ENCODE peak calls at places on chromosomes 2 and 18, in five cellular contexts. One of them, this sample, is unnamed.
A peak's percentile ranks its signal among the peaks of the same experiment; 100 is the strongest.

GRCh38 chr2:15170068-15170775 is 390.9 kb downstream of the NBAS start:
- DNase-seq in fibroblast of lung: peak; percentile 49
- DNase-seq in GM12865: no peak
- DNase-seq in AG09309: no peak
- DNase-seq in neural progenitor cell: no peak
- DNase-seq in this sample: peak; percentile 30

GRCh38 chr2:230410861-230411464 is 5.0 kb upstream of the SP100 start:
- DNase-seq in fibroblast of lung: no peak
- DNase-seq in GM12865: peak; percentile 21
- DNase-seq in AG09309: no peak
- DNase-seq in neural progenitor cell: no peak
- DNase-seq in this sample: no peak

GRCh38 chr2:149741646-149742045 is 154.1 kb upstream of the MMADHC start:
- DNase-seq in fibroblast of lung: peak; percentile 79
- DNase-seq in GM12865: no peak
- DNase-seq in AG09309: peak; percentile 88
- DNase-seq in neural progenitor cell: no peak
- DNase-seq in this sample: no peak

GRCh38 chr2:46381871-46382270 is 84.7 kb downstream of the EPAS1 start:
- DNase-seq in fibroblast of lung: no peak
- DNase-seq in GM12865: no peak
- DNase-seq in AG09309: no peak
- DNase-seq in neural progenitor cell: no peak
- DNase-seq in this sample: no peak

GRCh38 chr2:11833601-11834000 is 87.2 kb downstream of the LPIN1 start:
- DNase-seq in fibroblast of lung: no peak
- DNase-seq in GM12865: no peak
- DNase-seq in AG09309: peak; percentile 69
- DNase-seq in neural progenitor cell: no peak
- DNase-seq in this sample: peak; percentile 4

GRCh38 chr18:47801817-47802216 is 128.6 kb downstream of the SMAD2 start:
- DNase-seq in fibroblast of lung: no peak
- DNase-seq in GM12865: no peak
- DNase-seq in AG09309: no peak
- DNase-seq in neural progenitor cell: no peak
- DNase-seq in this sample: no peak

GRCh38 chr2:154794328-154794870 is 95.9 kb downstream of the KCNJ3 start:
- DNase-seq in fibroblast of lung: no peak
- DNase-seq in GM12865: no peak
- DNase-seq in AG09309: no peak
- DNase-seq in neural progenitor cell: no peak
- DNase-seq in this sample: no peak

GRCh38 chr2:98664323-98664722 is 55.9 kb downstream of the UNC50 start:
- DNase-seq in fibroblast of lung: peak; percentile 3
- DNase-seq in GM12865: no peak
- DNase-seq in AG09309: peak; percentile 11
- DNase-seq in neural progenitor cell: no peak
- DNase-seq in this sample: no peak

GRCh38 chr18:58768293-58768974 is 96.2 kb upstream of the ZNF532 start:
- DNase-seq in fibroblast of lung: peak; percentile 45
- DNase-seq in GM12865: peak; percentile 80
- DNase-seq in AG09309: no peak
- DNase-seq in neural progenitor cell: peak; percentile 87
- DNase-seq in this sample: peak; percentile 89

GRCh38 chr2:40558772-40559171 is 106.9 kb upstream of the SLC8A1 start:
- DNase-seq in fibroblast of lung: no peak
- DNase-seq in GM12865: no peak
- DNase-seq in AG09309: no peak
- DNase-seq in neural progenitor cell: no peak
- DNase-seq in this sample: no peak

GRCh38 chr2:74659462-74659861 is 5.4 kb downstream of the SEMA4F start:
- DNase-seq in fibroblast of lung: no peak
- DNase-seq in GM12865: peak; percentile 29
- DNase-seq in AG09309: no peak
- DNase-seq in neural progenitor cell: no peak
- DNase-seq in this sample: no peak

GRCh38 chr2:151973901-151974199 is 125.0 kb downstream of the CACNB4 start:
- DNase-seq in fibroblast of lung: peak; percentile 28
- DNase-seq in GM12865: peak; percentile 31
- DNase-seq in AG09309: no peak
- DNase-seq in neural progenitor cell: peak; percentile 69
- DNase-seq in this sample: no peak

GRCh38 chr2:198314559-198315153 is 510.3 kb downstream of the PLCL1 start:
- DNase-seq in fibroblast of lung: peak; percentile 81
- DNase-seq in GM12865: peak; percentile 55
- DNase-seq in AG09309: peak; percentile 49
- DNase-seq in neural progenitor cell: peak; percentile 71
- DNase-seq in this sample: no peak

GRCh38 chr2:227473019-227473461 is 1.1 kb downstream of the AGFG1 start:
- DNase-seq in fibroblast of lung: no peak
- DNase-seq in GM12865: no peak
- DNase-seq in AG09309: no peak
- DNase-seq in neural progenitor cell: no peak
- DNase-seq in this sample: no peak

GRCh38 chr2:165371356-165371755 is 98.1 kb upstream of the CSRNP3 start:
- DNase-seq in fibroblast of lung: no peak
- DNase-seq in GM12865: no peak
- DNase-seq in AG09309: no peak
- DNase-seq in neural progenitor cell: peak; percentile 30
- DNase-seq in this sample: no peak

GRCh38 chr2:20618468-20618885 is 32.4 kb downstream of the HS1BP3 start:
- DNase-seq in fibroblast of lung: no peak
- DNase-seq in GM12865: no peak
- DNase-seq in AG09309: no peak
- DNase-seq in neural progenitor cell: no peak
- DNase-seq in this sample: no peak

GRCh38 chr2:127498386-127498785 is 27.9 kb downstream of the IWS1 start:
- DNase-seq in fibroblast of lung: peak; percentile 91
- DNase-seq in GM12865: no peak
- DNase-seq in AG09309: no peak
- DNase-seq in neural progenitor cell: no peak
- DNase-seq in this sample: no peak

GRCh38 chr18:26480897-26481795 is 67.2 kb downstream of the KCTD1 start:
- DNase-seq in fibroblast of lung: peak; percentile 89
- DNase-seq in GM12865: no peak
- DNase-seq in AG09309: peak; percentile 93
- DNase-seq in neural progenitor cell: no peak
- DNase-seq in this sample: no peak

GRCh38 chr2:174780191-174780590 is 15.9 kb upstream of the CHRNA1 start:
- DNase-seq in fibroblast of lung: no peak
- DNase-seq in GM12865: no peak
- DNase-seq in AG09309: no peak
- DNase-seq in neural progenitor cell: no peak
- DNase-seq in this sample: no peak

GRCh38 chr2:19216271-19216670 is 142.2 kb downstream of the OSR1 start:
- DNase-seq in fibroblast of lung: no peak
- DNase-seq in GM12865: no peak
- DNase-seq in AG09309: no peak
- DNase-seq in neural progenitor cell: no peak
- DNase-seq in this sample: no peak

GRCh38 chr2:129797489-129798300 is 181.8 kb upstream of the RAB6C start:
- DNase-seq in fibroblast of lung: no peak
- DNase-seq in GM12865: no peak
- DNase-seq in AG09309: no peak
- DNase-seq in neural progenitor cell: no peak
- DNase-seq in this sample: no peak

GRCh38 chr2:53216805-53217204 is 550.8 kb upstream of the CHAC2 start:
- DNase-seq in fibroblast of lung: no peak
- DNase-seq in GM12865: no peak
- DNase-seq in AG09309: no peak
- DNase-seq in neural progenitor cell: no peak
- DNase-seq in this sample: no peak

GRCh38 chr2:161416633-161417427 is 733 bp downstream of the TBR1 start:
- DNase-seq in fibroblast of lung: no peak
- DNase-seq in GM12865: no peak
- DNase-seq in AG09309: no peak
- DNase-seq in neural progenitor cell: peak; percentile 61
- DNase-seq in this sample: no peak

GRCh38 chr18:35971661-35972196 is 750 bp upstream of the RMP24 start:
- DNase-seq in fibroblast of lung: no peak
- DNase-seq in GM12865: no peak
- DNase-seq in AG09309: no peak
- DNase-seq in neural progenitor cell: no peak
- DNase-seq in this sample: no peak

GRCh38 chr2:165898381-165898780 is 55.2 kb downstream of the TTC21B start:
- DNase-seq in fibroblast of lung: no peak
- DNase-seq in GM12865: no peak
- DNase-seq in AG09309: peak; percentile 47
- DNase-seq in neural progenitor cell: no peak
- DNase-seq in this sample: no peak

GRCh38 chr2:1563084-1563857 is 150.0 kb downstream of the TPO start:
- DNase-seq in fibroblast of lung: no peak
- DNase-seq in GM12865: no peak
- DNase-seq in AG09309: no peak
- DNase-seq in neural progenitor cell: no peak
- DNase-seq in this sample: no peak

GRCh38 chr2:179020156-179020750 is 29.7 kb downstream of the CCDC141 start:
- DNase-seq in fibroblast of lung: no peak
- DNase-seq in GM12865: peak; percentile 67
- DNase-seq in AG09309: no peak
- DNase-seq in neural progenitor cell: peak; percentile 46
- DNase-seq in this sample: peak; percentile 25

GRCh38 chr2:189439342-189439741 is 1.9 kb upstream of the WDR75 start:
- DNase-seq in fibroblast of lung: no peak
- DNase-seq in GM12865: no peak
- DNase-seq in AG09309: no peak
- DNase-seq in neural progenitor cell: peak; percentile 14
- DNase-seq in this sample: no peak
- TF ChIP-seq CTCF in fibroblast of lung: peak; percentile 15
- TF ChIP-seq CTCF in GM12865: no peak
- TF ChIP-seq CTCF in AG09309: peak; percentile 15
- TF ChIP-seq CTCF in neural progenitor cell: peak; percentile 38
- TF ChIP-seq CTCF in this sample: no peak

DNA sequence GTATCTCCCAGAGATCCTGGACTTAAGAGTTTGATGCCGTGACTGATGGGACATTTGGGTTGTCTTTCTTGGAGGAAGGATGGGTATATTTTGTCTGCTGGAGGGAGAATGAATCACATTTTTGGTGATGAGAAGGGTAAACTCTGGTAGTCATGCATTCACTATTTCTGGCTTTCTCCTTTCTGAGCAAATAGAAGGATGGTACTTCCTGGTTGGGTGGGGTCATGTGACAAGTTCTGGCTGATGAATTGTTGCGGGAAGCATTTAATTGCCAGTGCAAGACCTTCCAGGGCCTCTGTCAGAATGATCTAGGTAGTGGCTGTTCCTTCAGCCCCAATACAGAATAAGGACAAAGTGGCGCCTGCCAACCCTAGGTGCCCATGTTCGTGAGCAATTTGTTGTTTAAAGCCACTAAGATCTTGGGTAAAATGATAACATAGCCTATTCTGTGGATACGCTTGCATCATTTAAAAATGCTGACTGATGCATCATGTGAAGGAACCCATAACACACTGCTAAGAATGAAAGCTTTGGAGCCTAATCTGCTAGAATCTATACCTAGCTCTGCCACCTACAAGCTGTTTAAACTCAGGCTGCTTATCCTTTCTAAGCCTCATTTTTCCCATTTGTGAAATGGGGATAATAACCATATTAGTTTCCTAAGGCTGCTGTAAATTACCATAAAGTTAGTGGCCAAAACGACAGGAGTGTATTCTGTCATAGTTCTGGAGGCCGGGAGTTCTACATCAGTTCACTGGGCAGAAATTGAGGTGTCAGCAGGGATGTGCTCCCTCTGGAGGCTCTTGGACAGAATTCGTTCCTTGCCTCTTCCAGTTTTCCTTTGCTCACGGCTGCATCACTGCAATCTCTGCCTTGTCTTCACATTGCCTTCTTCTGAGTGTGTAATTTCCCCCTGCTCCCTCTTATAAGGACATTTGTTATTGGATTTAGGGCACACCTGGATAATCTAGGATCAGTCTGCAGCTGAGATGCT is 281.3 kb downstream of the AGPS start:
- DNase-seq in fibroblast of lung: no peak
- DNase-seq in GM12865: no peak
- DNase-seq in AG09309: no peak
- DNase-seq in neural progenitor cell: no peak
- DNase-seq in this sample: no peak
- TF ChIP-seq CTCF in fibroblast of lung: peak; percentile 18
- TF ChIP-seq CTCF in GM12865: no peak
- TF ChIP-seq CTCF in AG09309: no peak
- TF ChIP-seq CTCF in neural progenitor cell: peak; percentile 23
- TF ChIP-seq CTCF in this sample: no peak

GRCh38 chr18:23094411-23095165 is 40.7 kb upstream of the CABLES1 start:
- DNase-seq in fibroblast of lung: no peak
- DNase-seq in GM12865: no peak
- DNase-seq in AG09309: no peak
- DNase-seq in neural progenitor cell: peak; percentile 68
- DNase-seq in this sample: no peak
- TF ChIP-seq CTCF in fibroblast of lung: no peak
- TF ChIP-seq CTCF in GM12865: no peak
- TF ChIP-seq CTCF in AG09309: no peak
- TF ChIP-seq CTCF in neural progenitor cell: no peak
- TF ChIP-seq CTCF in this sample: no peak

GRCh38 chr18:66749475-66750035 is 145.7 kb upstream of the CDH19 start:
- DNase-seq in fibroblast of lung: no peak
- DNase-seq in GM12865: no peak
- DNase-seq in AG09309: no peak
- DNase-seq in neural progenitor cell: no peak
- DNase-seq in this sample: no peak

GRCh38 chr18:66752733-66753132 is 148.8 kb upstream of the CDH19 start:
- DNase-seq in fibroblast of lung: no peak
- DNase-seq in GM12865: no peak
- DNase-seq in AG09309: no peak
- DNase-seq in neural progenitor cell: no peak
- DNase-seq in this sample: no peak

GRCh38 chr18:66754335-66754734 is 150.4 kb upstream of the CDH19 start:
- DNase-seq in fibroblast of lung: no peak
- DNase-seq in GM12865: no peak
- DNase-seq in AG09309: no peak
- DNase-seq in neural progenitor cell: no peak
- DNase-seq in this sample: no peak

DNA sequence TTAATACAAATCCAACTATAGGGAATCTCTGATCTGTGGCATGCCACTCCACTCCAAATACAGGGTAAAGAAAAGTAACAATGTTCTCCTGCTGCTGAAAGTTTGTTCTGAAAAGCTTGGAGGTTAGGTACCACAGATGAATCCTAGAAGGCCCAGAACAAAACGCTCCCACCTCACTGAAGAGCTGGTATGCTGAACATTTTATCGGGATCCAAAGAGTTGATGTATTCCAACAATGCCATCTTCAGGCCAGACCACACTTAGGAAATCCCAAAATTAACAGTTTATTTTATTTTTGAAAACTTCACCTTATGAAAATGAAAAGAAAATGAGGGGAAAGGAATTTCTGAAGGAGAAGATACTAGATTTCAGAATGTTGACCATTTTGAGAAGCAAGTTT is 145.1 kb upstream of the CDH19 start:
- DNase-seq in fibroblast of lung: no peak
- DNase-seq in GM12865: no peak
- DNase-seq in AG09309: no peak
- DNase-seq in neural progenitor cell: peak; percentile 34
- DNase-seq in this sample: no peak
- TF ChIP-seq CTCF in fibroblast of lung: no peak
- TF ChIP-seq CTCF in GM12865: no peak
- TF ChIP-seq CTCF in AG09309: no peak
- TF ChIP-seq CTCF in neural progenitor cell: peak; percentile 44
- TF ChIP-seq CTCF in this sample: peak; percentile 16

This sample was measured in heart left ventricle.